ENCODE peak calls at places on chromosomes 5 and 9, in eight cellular contexts. R is lung; T is ovary; M is brain microvascular endothelial cell; W is DND-41; B is hepatocyte; U is foreskin fibroblast; H is CD4-positive, alpha-beta memory T cell. F is an unnamed sample.
A peak's percentile ranks its signal among the peaks of the same experiment; 100 is the strongest.

GRCh38 chr9:69264526-69264925 is 60.5 kb upstream of the ENTREP1 start:
- DNase-seq in M (no peak), U (no peak), T (no peak), R (no peak), H (no peak), W (no peak), B (no peak), F (no peak)

GRCh38 chr9:116269250-116269649 is 115.7 kb downstream of the PAPPA start:
- DNase-seq in R (no peak), M (peak; percentile 55), U (peak; percentile 37), H (no peak), W (no peak), B (no peak), T (no peak), F (no peak)

GRCh38 chr9:132312873-132313272 is 41.9 kb downstream of the SETX start:
- DNase-seq in H (no peak), M (no peak), B (no peak), W (no peak), R (no peak), T (no peak), U (no peak), F (no peak)

GRCh38 chr5:137250421-137250820 is 248.7 kb downstream of the SPOCK1 start:
- DNase-seq in T (no peak), B (no peak), H (no peak), U (no peak), R (no peak), W (no peak), M (no peak), F (no peak)

GRCh38 chr9:74293479-74293878 is 203.7 kb upstream of the RORB start:
- DNase-seq in R (no peak), T (no peak), B (no peak), M (no peak), U (no peak), H (no peak), W (no peak), F (no peak)

GRCh38 chr9:109349431-109349846 is 28.6 kb upstream of the EPB41L4B start:
- DNase-seq in B (peak; percentile 53), H (no peak), T (no peak), R (no peak), U (peak; percentile 83), M (peak; percentile 87), W (no peak), F (no peak)

GRCh38 chr5:173802670-173803165 is 85.4 kb upstream of the CPEB4 start:
- DNase-seq in U (peak; percentile 64), W (no peak), M (no peak), R (peak; percentile 72), B (peak; percentile 77), T (no peak), H (no peak), F (no peak)

GRCh38 chr5:135263022-135263668 is 135.9 kb downstream of the MACROH2A1 start:
- DNase-seq in M (no peak), R (no peak), B (peak; percentile 72), T (no peak), W (no peak), H (no peak), U (no peak), F (no peak)

GRCh38 chr5:55694152-55694830 is 17.8 kb downstream of the SLC38A9 start:
- DNase-seq in H (no peak), R (no peak), T (no peak), U (peak; percentile 41), B (peak; percentile 34), M (no peak), W (no peak), F (peak; percentile 59)

GRCh38 chr5:108753877-108754276 is 6.2 kb downstream of the FER start:
- DNase-seq in B (no peak), W (no peak), H (no peak), R (no peak), U (peak; percentile 61), T (no peak), M (peak; percentile 40), F (no peak)

GRCh38 chr5:31530541-31531265 is 1.2 kb downstream of the DROSHA start:
- DNase-seq in T (no peak), B (no peak), M (no peak), H (no peak), U (peak; percentile 2), W (no peak), R (no peak), F (no peak)
- H3K4me3 ChIP-seq in T (peak overlapping the region; percentile 90), B (peak overlapping the region; percentile 54), M (peak overlapping the region; percentile 71), H (peak overlapping the region; percentile 90), U (peak overlapping the region; percentile 63), W (peak overlapping the region; percentile 84), R (peak overlapping the region; percentile 33), F (peak overlapping the region; percentile 99)

GRCh38 chr9:130431536-130432303 is 13.0 kb upstream of the ASS1 start:
- DNase-seq in B (no peak), W (no peak), M (no peak), R (no peak), U (no peak), H (no peak), T (no peak), F (no peak)
- H3K4me3 ChIP-seq in B (no peak overlapping the region), W (no peak overlapping the region), M (no peak overlapping the region), R (no peak overlapping the region), U (no peak overlapping the region), H (no peak overlapping the region), T (no peak overlapping the region), F (no peak overlapping the region)

GRCh38 chr5:31853398-31854135 is 214.6 kb downstream of the PDZD2 start:
- DNase-seq in B (no peak), M (no peak), T (no peak), R (peak; percentile 35), W (no peak), U (no peak), H (no peak), F (no peak)

GRCh38 chr5:31855527-31855862 is 216.6 kb downstream of the PDZD2 start:
- DNase-seq in W (no peak), M (no peak), R (no peak), T (no peak), B (no peak), U (peak; percentile 9), H (no peak), F (no peak)

GRCh38 chr5:31854625-31855526 is 215.9 kb downstream of the PDZD2 start:
- DNase-seq in H (no peak), U (peak; percentile 29), R (peak; percentile 51), W (no peak), B (peak; percentile 58), T (peak; percentile 67), M (no peak), F (no peak)

GRCh38 chr5:31851290-31851689 is 212.4 kb downstream of the PDZD2 start:
- DNase-seq in R (no peak), W (no peak), B (no peak), M (no peak), U (no peak), H (no peak), T (no peak), F (no peak)

GRCh38 chr5:31854181-31854624 is 215.3 kb downstream of the PDZD2 start:
- DNase-seq in T (peak; percentile 37), W (no peak), R (peak; percentile 33), H (no peak), M (no peak), U (peak; percentile 41), B (peak; percentile 31), F (no peak)
- H3K4me3 ChIP-seq in T (peak overlapping the region; percentile 63), W (no peak overlapping the region), R (peak overlapping the region; percentile 65), H (no peak overlapping the region), M (peak overlapping the region; percentile 57), U (peak overlapping the region; percentile 52), B (peak overlapping the region; percentile 62), F (no peak overlapping the region)

GRCh38 chr9:107172979-107173347 is 110.1 kb upstream of the RAD23B start:
- DNase-seq in U (no peak), T (no peak), B (no peak), M (no peak), R (no peak), H (no peak), W (no peak), F (no peak)
- H3K4me3 ChIP-seq in U (no peak overlapping the region), T (no peak overlapping the region), B (no peak overlapping the region), M (no peak overlapping the region), R (no peak overlapping the region), H (no peak overlapping the region), W (no peak overlapping the region), F (no peak overlapping the region)

DNA sequence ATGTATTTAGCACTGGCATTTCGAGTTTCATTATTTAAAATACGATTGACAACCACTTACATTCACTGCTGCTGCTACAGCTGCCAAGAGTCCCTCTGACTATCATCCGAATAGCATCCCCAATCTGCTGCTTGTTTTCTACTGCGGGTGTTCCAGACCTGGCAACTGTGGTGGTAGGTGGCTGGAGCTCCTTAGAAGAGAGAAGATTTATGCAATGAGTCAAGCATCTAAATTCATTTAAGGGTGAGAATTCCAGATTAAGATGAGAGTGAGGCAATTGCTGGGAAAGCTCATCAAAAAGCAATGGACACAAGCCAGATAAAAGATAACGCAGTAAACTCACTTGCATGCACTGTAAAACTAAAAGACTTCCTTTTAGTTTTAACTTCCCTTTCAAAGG is 3.9 kb downstream of the PLK2 start:
- DNase-seq in H (no peak), U (peak; percentile 7), R (no peak), T (no peak), W (no peak), M (no peak), B (no peak), F (no peak)
- H3K4me3 ChIP-seq in H (no peak overlapping the region), U (peak overlapping the region; percentile 92), R (peak overlapping the region; percentile 26), T (no peak overlapping the region), W (no peak overlapping the region), M (peak overlapping the region; percentile 91), B (peak overlapping the region; percentile 85), F (no peak overlapping the region)

F was measured in Jurkat, Clone E6-1.